ENCODE peak calls at places on chromosomes 6 and 20, in four cellular contexts. U is IMR-90, G is trophoblast cell, L is neuronal stem cell. N is an unnamed sample.
A peak's percentile ranks its signal among the peaks of the same experiment; 100 is the strongest.

GRCh38 chr20:53547664-53548239 is 45.9 kb downstream of the ZNF217 start:
- DNase-seq in L (peak; percentile 61), G (peak; percentile 88), U (peak; percentile 76), N (peak; percentile 78)

GRCh38 chr6:29810371-29810770 is 17.3 kb upstream of the HLA-G start:
- DNase-seq in L (no peak), U (no peak), G (no peak), N (no peak)

GRCh38 chr6:119210596-119210995 is 132.1 kb upstream of the FAM184A start:
- DNase-seq in G (no peak), U (peak; percentile 59), L (no peak), N (no peak)

GRCh38 chr20:50353289-50353961 is 156.8 kb upstream of the PTPN1 start:
- DNase-seq in G (no peak), U (no peak), L (no peak), N (no peak)

GRCh38 chr20:50141811-50142561 is 11.5 kb downstream of the PEDS1 start:
- DNase-seq in G (no peak), L (no peak), U (no peak), N (no peak)

GRCh38 chr20:14622796-14623195 is 285.4 kb upstream of the FLRT3 start:
- DNase-seq in G (peak; percentile 4), L (no peak), U (peak; percentile 2), N (peak; percentile 88)

GRCh38 chr6:29653452-29654038 is 3.3 kb upstream of the MOG start:
- DNase-seq in L (peak; percentile 63), G (peak; percentile 85), U (peak; percentile 80), N (peak; percentile 87)

GRCh38 chr20:54123587-54124180 is 50.1 kb downstream of the CYP24A1 start:
- DNase-seq in U (peak; percentile 93), L (no peak), G (peak; percentile 99), N (peak; percentile 99)

GRCh38 chr6:152585236-152585635 is 51.9 kb downstream of the SYNE1 start:
- DNase-seq in G (no peak), U (no peak), L (no peak), N (no peak)

GRCh38 chr6:143301204-143301603 is 149.3 kb downstream of the ADAT2 start:
- DNase-seq in G (no peak), L (peak; percentile 17), U (no peak), N (peak; percentile 28)

GRCh38 chr6:44004625-44005506 is 122.4 kb downstream of the MRPL14 start:
- DNase-seq in L (no peak), U (peak; percentile 33), G (no peak), N (no peak)

GRCh38 chr20:23350855-23351838 is 556 bp downstream of the NXT1 start:
- DNase-seq in G (peak; percentile 58), L (no peak), U (peak; percentile 45), N (peak; percentile 81)

GRCh38 chr20:23350007-23350854 is at the start of gene NXT1:
- DNase-seq in L (peak; percentile 96), G (peak; percentile 100), U (peak; percentile 99), N (peak; percentile 100)

GRCh38 chr20:23347791-23348190 is 2.8 kb upstream of the NXT1 start:
- DNase-seq in L (no peak), G (no peak), U (no peak), N (no peak)

GRCh38 chr20:23344336-23344735 is 6.3 kb upstream of the NXT1 start:
- DNase-seq in U (no peak), L (no peak), G (no peak), N (no peak)

GRCh38 chr20:23349338-23350006 is 1.1 kb upstream of the NXT1 start:
- DNase-seq in G (peak; percentile 57), L (no peak), U (no peak), N (peak; percentile 70)
- H2BK5ac ChIP-seq in G (no peak overlapping the region), L (peak overlapping the region; percentile 84), U (peak overlapping the region; percentile 93), N (no peak overlapping the region)

GRCh38 chr6:140366991-140367390 is 992.5 kb upstream of the CITED2 start:
- DNase-seq in L (no peak), U (peak; percentile 95), G (peak; percentile 78), N (peak; percentile 70)

GRCh38 chr6:140372064-140372463 is 997.6 kb upstream of the CITED2 start:
- DNase-seq in U (no peak), G (no peak), L (no peak), N (peak; percentile 19)

GRCh38 chr6:140371360-140371870 is 997.0 kb upstream of the CITED2 start:
- DNase-seq in G (no peak), L (no peak), U (no peak), N (no peak)

GRCh38 chr6:140376209-140376608 is 1001.8 kb upstream of the CITED2 start:
- DNase-seq in G (no peak), U (no peak), L (no peak), N (no peak)

DNA sequence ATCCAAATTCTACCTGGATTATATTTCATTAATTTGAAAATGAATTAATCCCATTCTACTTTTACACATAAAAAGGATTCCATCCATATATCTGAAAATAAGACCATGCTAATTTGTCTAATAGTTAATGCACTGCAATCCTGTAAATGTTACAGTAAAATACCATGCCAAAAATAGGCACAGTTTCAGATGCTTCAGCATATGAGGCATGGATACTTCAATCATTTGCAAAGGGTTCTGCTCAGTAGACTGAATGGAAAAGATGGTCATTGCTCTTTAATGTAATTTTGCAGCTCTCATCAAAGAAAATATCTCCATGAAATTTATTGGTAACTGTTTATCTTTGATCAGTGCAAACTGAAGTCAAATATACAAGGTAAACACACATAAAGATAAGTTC is 996.5 kb upstream of the CITED2 start:
- DNase-seq in G (no peak), L (no peak), U (no peak), N (no peak)
- H3K23ac ChIP-seq in G (no peak overlapping the region), L (no peak overlapping the region), U (no peak overlapping the region), N (no peak overlapping the region)

DNA sequence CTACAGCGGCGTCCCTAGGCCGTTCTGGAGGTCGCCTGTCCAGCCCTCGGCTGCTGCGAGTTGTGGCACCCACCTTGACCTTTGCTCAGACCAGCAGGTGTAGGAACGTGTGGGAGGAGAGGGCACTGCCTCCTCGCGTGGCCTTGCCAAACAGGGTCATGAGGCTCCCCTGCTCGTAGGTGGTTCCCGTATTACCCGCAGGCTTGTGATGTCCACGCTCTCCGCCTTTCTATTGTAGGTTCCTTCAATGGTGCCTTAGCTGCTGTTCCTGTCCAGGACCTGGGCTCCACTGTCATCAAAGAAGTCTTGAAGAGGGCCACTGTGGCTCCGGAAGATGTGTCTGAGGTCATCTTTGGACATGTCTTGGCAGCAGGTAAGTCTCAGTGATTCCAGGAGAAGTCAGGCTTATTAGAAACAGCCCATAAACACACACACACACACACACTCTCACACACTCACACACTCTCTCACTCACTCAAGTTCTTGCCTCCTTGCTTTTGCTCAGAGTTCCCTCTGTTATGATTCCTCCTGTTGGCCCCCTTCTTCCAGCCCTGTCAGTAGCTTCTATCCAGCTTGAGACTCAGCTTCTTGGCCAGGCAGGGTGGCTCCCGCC is 942 bp downstream of the ACAT2 start:
- DNase-seq in G (peak; percentile 64), L (no peak), U (no peak), N (peak; percentile 17)
- H2BK5ac ChIP-seq in G (peak overlapping the region; percentile 70), L (no peak overlapping the region), U (no peak overlapping the region), N (peak overlapping the region; percentile 94)

DNA sequence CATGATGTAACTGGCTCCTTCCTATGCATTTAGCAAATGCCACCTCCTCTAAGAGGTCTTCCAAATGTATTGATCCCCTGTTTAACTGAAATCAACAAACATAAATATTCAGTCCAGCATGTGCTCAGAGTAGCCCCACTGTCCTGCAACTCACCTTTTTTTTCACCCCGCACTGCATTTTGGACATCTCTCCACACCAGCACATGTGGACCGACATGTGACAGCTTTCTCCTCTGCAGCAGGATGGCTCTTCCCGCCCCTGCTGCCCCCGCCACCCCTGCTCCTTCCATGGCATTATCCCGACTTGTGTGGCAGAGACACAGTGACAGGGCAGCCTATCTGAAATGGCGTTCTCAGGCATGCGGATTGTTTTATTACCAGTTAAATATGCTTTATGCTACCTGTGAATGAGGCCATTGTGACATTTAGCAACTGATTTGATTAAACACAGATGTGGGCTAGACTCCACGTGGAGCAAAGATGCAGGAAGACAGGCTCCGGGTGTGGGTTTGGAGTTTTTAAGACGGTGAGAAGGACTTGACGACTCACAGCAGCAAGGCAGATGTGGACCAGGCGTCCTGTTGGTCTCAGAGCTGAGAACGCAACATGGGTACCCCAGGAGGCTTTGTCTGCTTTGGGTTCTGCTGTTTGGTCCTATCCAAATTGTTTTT is 161.2 kb downstream of the EYA2 start:
- DNase-seq in U (peak; percentile 66), G (no peak), L (no peak), N (no peak)
- H3K23ac ChIP-seq in U (no peak overlapping the region), G (no peak overlapping the region), L (no peak overlapping the region), N (no peak overlapping the region)

N was measured in mesendoderm.